ENCODE peak calls at places on chromosome 19, in four cellular contexts. One of them, this sample, is unnamed.

GRCh38 chr19:38090561-38090960 is 133.5 kb downstream of the DPF1 start:
- DNase-seq in dermis microvascular lymphatic vessel endothelial cell: no peak
- DNase-seq in activated CD4-positive, CD25-positive, alpha-beta regulatory T cell: no peak
- DNase-seq in CD4-positive, alpha-beta T cell: no peak
- DNase-seq in this sample: no peak

GRCh38 chr19:54420383-54421168 is 5.3 kb downstream of the TTYH1 start:
- DNase-seq in dermis microvascular lymphatic vessel endothelial cell: no peak
- DNase-seq in activated CD4-positive, CD25-positive, alpha-beta regulatory T cell: no peak
- DNase-seq in CD4-positive, alpha-beta T cell: no peak
- DNase-seq in this sample: no peak

GRCh38 chr19:46787331-46788100 is 878 bp downstream of the SLC1A5 start:
- DNase-seq in dermis microvascular lymphatic vessel endothelial cell: no peak
- DNase-seq in activated CD4-positive, CD25-positive, alpha-beta regulatory T cell: no peak
- DNase-seq in CD4-positive, alpha-beta T cell: peak; percentile 16
- DNase-seq in this sample: peak; percentile 36

GRCh38 chr19:55387736-55388497 is 2.2 kb downstream of the RPL28 start:
- DNase-seq in dermis microvascular lymphatic vessel endothelial cell: no peak
- DNase-seq in activated CD4-positive, CD25-positive, alpha-beta regulatory T cell: no peak
- DNase-seq in CD4-positive, alpha-beta T cell: no peak
- DNase-seq in this sample: no peak

GRCh38 chr19:53037101-53038097 is 7.1 kb upstream of the ERVV-2 start:
- DNase-seq in dermis microvascular lymphatic vessel endothelial cell: peak; percentile 3
- DNase-seq in activated CD4-positive, CD25-positive, alpha-beta regulatory T cell: no peak
- DNase-seq in CD4-positive, alpha-beta T cell: no peak
- DNase-seq in this sample: peak; percentile 1

GRCh38 chr19:23957660-23958281 is 43.1 kb downstream of the ZNF726 start:
- DNase-seq in dermis microvascular lymphatic vessel endothelial cell: no peak
- DNase-seq in activated CD4-positive, CD25-positive, alpha-beta regulatory T cell: no peak
- DNase-seq in CD4-positive, alpha-beta T cell: no peak
- DNase-seq in this sample: no peak

GRCh38 chr19:19022380-19022961 is 10.8 kb downstream of the SUGP2 start:
- DNase-seq in dermis microvascular lymphatic vessel endothelial cell: no peak
- DNase-seq in activated CD4-positive, CD25-positive, alpha-beta regulatory T cell: no peak
- DNase-seq in CD4-positive, alpha-beta T cell: no peak
- DNase-seq in this sample: no peak

GRCh38 chr19:44611812-44612295 is 1.5 kb upstream of the IGSF23 start:
- DNase-seq in dermis microvascular lymphatic vessel endothelial cell: no peak
- DNase-seq in activated CD4-positive, CD25-positive, alpha-beta regulatory T cell: no peak
- DNase-seq in CD4-positive, alpha-beta T cell: no peak
- DNase-seq in this sample: no peak

GRCh38 chr19:46604781-46605355 is 3.7 kb downstream of the CALM3 start:
- DNase-seq in dermis microvascular lymphatic vessel endothelial cell: no peak
- DNase-seq in activated CD4-positive, CD25-positive, alpha-beta regulatory T cell: no peak
- DNase-seq in CD4-positive, alpha-beta T cell: no peak
- DNase-seq in this sample: no peak

GRCh38 chr19:18989316-18989715 is 44.0 kb downstream of the SUGP2 start:
- DNase-seq in dermis microvascular lymphatic vessel endothelial cell: no peak
- DNase-seq in activated CD4-positive, CD25-positive, alpha-beta regulatory T cell: no peak
- DNase-seq in CD4-positive, alpha-beta T cell: no peak
- DNase-seq in this sample: no peak

GRCh38 chr19:18526316-18526715 is 4.4 kb upstream of the ELL start:
- DNase-seq in dermis microvascular lymphatic vessel endothelial cell: no peak
- DNase-seq in activated CD4-positive, CD25-positive, alpha-beta regulatory T cell: no peak
- DNase-seq in CD4-positive, alpha-beta T cell: no peak
- DNase-seq in this sample: no peak

GRCh38 chr19:45774765-45775164 is 5.7 kb upstream of the SIX5 start:
- DNase-seq in dermis microvascular lymphatic vessel endothelial cell: no peak
- DNase-seq in activated CD4-positive, CD25-positive, alpha-beta regulatory T cell: no peak
- DNase-seq in CD4-positive, alpha-beta T cell: no peak
- DNase-seq in this sample: no peak

GRCh38 chr19:41701401-41702075 is 6.9 kb upstream of the CEACAM5 start:
- DNase-seq in dermis microvascular lymphatic vessel endothelial cell: no peak
- DNase-seq in activated CD4-positive, CD25-positive, alpha-beta regulatory T cell: no peak
- DNase-seq in CD4-positive, alpha-beta T cell: no peak
- DNase-seq in this sample: no peak

GRCh38 chr19:2542341-2543069 is 66.6 kb downstream of the GADD45B start:
- DNase-seq in dermis microvascular lymphatic vessel endothelial cell: no peak
- DNase-seq in activated CD4-positive, CD25-positive, alpha-beta regulatory T cell: no peak
- DNase-seq in CD4-positive, alpha-beta T cell: no peak
- DNase-seq in this sample: no peak

GRCh38 chr19:12865746-12866415 is 15.4 kb downstream of the DNASE2 start:
- DNase-seq in dermis microvascular lymphatic vessel endothelial cell: no peak
- DNase-seq in activated CD4-positive, CD25-positive, alpha-beta regulatory T cell: no peak
- DNase-seq in CD4-positive, alpha-beta T cell: no peak
- DNase-seq in this sample: no peak

GRCh38 chr19:51327066-51327985 is 14.6 kb downstream of the VSIG10L start:
- DNase-seq in dermis microvascular lymphatic vessel endothelial cell: no peak
- DNase-seq in activated CD4-positive, CD25-positive, alpha-beta regulatory T cell: peak; percentile 30
- DNase-seq in CD4-positive, alpha-beta T cell: peak; percentile 13
- DNase-seq in this sample: peak; percentile 30

GRCh38 chr19:16303755-16304154 is 20.9 kb upstream of the KLF2 start:
- DNase-seq in dermis microvascular lymphatic vessel endothelial cell: no peak
- DNase-seq in activated CD4-positive, CD25-positive, alpha-beta regulatory T cell: no peak
- DNase-seq in CD4-positive, alpha-beta T cell: no peak
- DNase-seq in this sample: no peak

GRCh38 chr19:13022859-13023636 is 27.8 kb downstream of the NFIX start:
- DNase-seq in dermis microvascular lymphatic vessel endothelial cell: peak; percentile 82
- DNase-seq in activated CD4-positive, CD25-positive, alpha-beta regulatory T cell: no peak
- DNase-seq in CD4-positive, alpha-beta T cell: no peak
- DNase-seq in this sample: no peak

GRCh38 chr19:13846533-13847032 is 30.4 kb upstream of the NANOS3 start:
- DNase-seq in dermis microvascular lymphatic vessel endothelial cell: peak; percentile 94
- DNase-seq in activated CD4-positive, CD25-positive, alpha-beta regulatory T cell: peak; percentile 80
- DNase-seq in CD4-positive, alpha-beta T cell: peak; percentile 91
- DNase-seq in this sample: peak; percentile 90

GRCh38 chr19:46475976-46476375 is 4.6 kb upstream of the PNMA8A start:
- DNase-seq in dermis microvascular lymphatic vessel endothelial cell: no peak
- DNase-seq in activated CD4-positive, CD25-positive, alpha-beta regulatory T cell: no peak
- DNase-seq in CD4-positive, alpha-beta T cell: no peak
- DNase-seq in this sample: no peak

GRCh38 chr19:17933414-17934129 is 757 bp downstream of the CCDC124 start:
- DNase-seq in dermis microvascular lymphatic vessel endothelial cell: no peak
- DNase-seq in activated CD4-positive, CD25-positive, alpha-beta regulatory T cell: no peak
- DNase-seq in CD4-positive, alpha-beta T cell: no peak
- DNase-seq in this sample: no peak

GRCh38 chr19:14115761-14116160 is 1.8 kb downstream of the PRKACA start:
- DNase-seq in dermis microvascular lymphatic vessel endothelial cell: no peak
- DNase-seq in activated CD4-positive, CD25-positive, alpha-beta regulatory T cell: no peak
- DNase-seq in CD4-positive, alpha-beta T cell: no peak
- DNase-seq in this sample: no peak

GRCh38 chr19:32407004-32407992 is 1.7 kb downstream of the DPY19L3 start:
- DNase-seq in dermis microvascular lymphatic vessel endothelial cell: no peak
- DNase-seq in activated CD4-positive, CD25-positive, alpha-beta regulatory T cell: no peak
- DNase-seq in CD4-positive, alpha-beta T cell: no peak
- DNase-seq in this sample: no peak

GRCh38 chr19:44648536-44649370 is 5.0 kb downstream of the PVR start:
- DNase-seq in dermis microvascular lymphatic vessel endothelial cell: no peak
- DNase-seq in activated CD4-positive, CD25-positive, alpha-beta regulatory T cell: no peak
- DNase-seq in CD4-positive, alpha-beta T cell: no peak
- DNase-seq in this sample: no peak

GRCh38 chr19:2072757-2073551 is 21.9 kb upstream of the MKNK2 start:
- DNase-seq in dermis microvascular lymphatic vessel endothelial cell: no peak
- DNase-seq in activated CD4-positive, CD25-positive, alpha-beta regulatory T cell: no peak
- DNase-seq in CD4-positive, alpha-beta T cell: no peak
- DNase-seq in this sample: no peak

GRCh38 chr19:48553676-48554384 is 1.9 kb downstream of the SULT2B1 start:
- DNase-seq in dermis microvascular lymphatic vessel endothelial cell: no peak
- DNase-seq in activated CD4-positive, CD25-positive, alpha-beta regulatory T cell: no peak
- DNase-seq in CD4-positive, alpha-beta T cell: no peak
- DNase-seq in this sample: no peak